ENCODE peak calls at places on chromosomes 4 and X, in seven cellular contexts. L is psoas muscle; Z is PC-3; B is naive thymus-derived CD4-positive, alpha-beta T cell; G is IMR-90; S is CD4-positive, CD25-positive, alpha-beta regulatory T cell; M is SJCRH30. Q is an unnamed sample.
A peak's percentile ranks its signal among the peaks of the same experiment; 100 is the strongest.

GRCh38 chr4:6071959-6072720 is 53.9 kb upstream of the C4orf50 start:
- DNase-seq in L (no peak), B (no peak), Z (no peak), M (no peak), G (no peak), S (no peak), Q (no peak)

GRCh38 chr4:165625281-165625680 is 246.5 kb downstream of the CPE start:
- DNase-seq in G (no peak), S (no peak), M (no peak), L (no peak), Z (peak; percentile 21), B (no peak), Q (no peak)

GRCh38 chr4:186144596-186145569 is 40.4 kb downstream of the FAM149A start:
- DNase-seq in L (peak; percentile 74), S (no peak), Z (peak; percentile 6), B (no peak), G (peak; percentile 43), M (peak; percentile 26), Q (peak; percentile 69)

GRCh38 chrX:27599928-27600327 is 9.8 kb downstream of the DCAF8L2 start:
- DNase-seq in B (no peak), M (no peak), G (peak; percentile 33), L (no peak), Z (peak; percentile 73), S (no peak), Q (no peak)

GRCh38 chr4:18593297-18594002 is 571.9 kb upstream of the LCORL start:
- DNase-seq in M (peak; percentile 32), L (no peak), Z (peak; percentile 76), G (peak; percentile 74), B (peak; percentile 55), S (peak; percentile 58), Q (no peak)

GRCh38 chr4:106058919-106059318 is 163.6 kb downstream of the NPNT start:
- DNase-seq in L (no peak), G (peak; percentile 31), S (no peak), Z (peak; percentile 22), M (no peak), B (no peak), Q (no peak)

GRCh38 chrX:25020391-25021131 is 4.8 kb upstream of the ARX start:
- DNase-seq in S (no peak), L (peak; percentile 54), B (peak; percentile 24), Z (no peak), G (no peak), M (peak; percentile 44), Q (no peak)

GRCh38 chrX:24760601-24761000 is 66.9 kb downstream of the POLA1 start:
- DNase-seq in G (peak; percentile 60), B (no peak), M (peak; percentile 50), L (no peak), Z (peak; percentile 3), S (no peak), Q (no peak)

GRCh38 chr4:22500128-22500611 is 15.7 kb downstream of the ADGRA3 start:
- DNase-seq in B (no peak), M (no peak), S (no peak), Z (peak; percentile 88), L (no peak), G (no peak), Q (no peak)

GRCh38 chr4:176191974-176192373 is 3.4 kb downstream of the SPATA4 start:
- DNase-seq in G (peak; percentile 43), L (no peak), S (no peak), B (no peak), Z (peak; percentile 33), M (no peak), Q (no peak)

GRCh38 chr4:173878701-173879100 is 348.7 kb upstream of the HAND2 start:
- DNase-seq in G (peak; percentile 83), B (no peak), M (no peak), S (no peak), L (no peak), Z (no peak), Q (no peak)

GRCh38 chr4:150258569-150258968 is 180.3 kb downstream of the DCLK2 start:
- DNase-seq in B (no peak), G (no peak), L (no peak), Z (no peak), M (no peak), S (no peak), Q (no peak)

GRCh38 chr4:27178066-27178465 is 317.4 kb downstream of the STIM2 start:
- DNase-seq in G (peak; percentile 1), B (no peak), L (no peak), M (no peak), S (no peak), Z (no peak), Q (no peak)

GRCh38 chrX:109270580-109271484 is 211.1 kb downstream of the GUCY2F start:
- DNase-seq in M (peak; percentile 1), L (no peak), B (no peak), Z (no peak), S (no peak), G (no peak), Q (no peak)

GRCh38 chrX:130772313-130773140 is 130.5 kb downstream of the ENOX2 start:
- DNase-seq in S (no peak), B (no peak), G (peak; percentile 73), M (no peak), Z (peak; percentile 82), L (no peak), Q (no peak)

GRCh38 chrX:130771230-130771629 is 131.8 kb downstream of the ENOX2 start:
- DNase-seq in G (no peak), B (no peak), Z (peak; percentile 49), L (no peak), S (no peak), M (no peak), Q (no peak)

GRCh38 chrX:130771648-130772312 is 131.2 kb downstream of the ENOX2 start:
- DNase-seq in G (no peak), B (no peak), M (no peak), S (no peak), Z (no peak), L (no peak), Q (no peak)

GRCh38 chrX:130770615-130771014 is 132.4 kb downstream of the ENOX2 start:
- DNase-seq in M (no peak), G (peak; percentile 81), L (no peak), S (no peak), Z (peak; percentile 89), B (no peak), Q (no peak)

DNA sequence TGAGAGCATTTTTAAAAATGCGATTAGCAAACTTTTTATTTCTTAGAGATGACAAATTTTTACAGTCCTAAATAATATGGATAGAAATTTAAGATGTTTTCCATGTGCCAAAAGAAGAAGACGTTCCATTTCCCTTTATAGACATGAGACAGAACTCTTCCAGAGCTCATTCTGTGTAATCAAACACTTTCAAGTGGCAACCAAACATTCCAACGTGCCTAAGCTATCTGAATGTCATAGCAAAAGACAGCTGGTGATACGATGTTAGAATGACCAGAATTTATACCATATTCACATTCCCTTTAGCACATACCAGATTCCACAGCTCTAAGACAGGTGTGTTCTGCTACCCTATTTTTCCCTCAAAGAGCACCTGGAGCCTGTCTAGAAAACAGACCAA is 133.2 kb downstream of the ENOX2 start:
- DNase-seq in S (no peak), G (no peak), B (no peak), L (no peak), M (no peak), Z (no peak), Q (no peak)
- H3K27ac ChIP-seq in S (no peak overlapping the region), G (no peak overlapping the region), B (no peak overlapping the region), L (peak overlapping the region; percentile 70), M (no peak overlapping the region), Z (peak overlapping the region; percentile 38), Q (no peak overlapping the region)

GRCh38 chr4:38034986-38035882 is 75.0 kb downstream of the PTTG2 start:
- DNase-seq in S (peak; percentile 57), M (peak; percentile 45), L (no peak), G (peak; percentile 70), Z (peak; percentile 67), B (peak; percentile 63), Q (no peak)

GRCh38 chr4:38028556-38028955 is 68.4 kb downstream of the PTTG2 start:
- DNase-seq in S (no peak), L (no peak), Z (no peak), M (no peak), B (no peak), G (no peak), Q (no peak)

GRCh38 chr4:38025665-38026064 is 65.5 kb downstream of the PTTG2 start:
- DNase-seq in G (no peak), B (no peak), M (no peak), S (no peak), L (no peak), Z (no peak), Q (no peak)

GRCh38 chr4:38026138-38026740 is 66.0 kb downstream of the PTTG2 start:
- DNase-seq in Z (no peak), M (no peak), G (no peak), B (no peak), L (no peak), S (no peak), Q (no peak)

GRCh38 chr4:38030023-38030422 is 69.8 kb downstream of the PTTG2 start:
- DNase-seq in S (no peak), G (peak; percentile 82), Z (no peak), M (no peak), B (no peak), L (no peak), Q (no peak)
- H3K27ac ChIP-seq in S (no peak overlapping the region), G (no peak overlapping the region), Z (no peak overlapping the region), M (no peak overlapping the region), B (no peak overlapping the region), L (no peak overlapping the region), Q (no peak overlapping the region)

DNA sequence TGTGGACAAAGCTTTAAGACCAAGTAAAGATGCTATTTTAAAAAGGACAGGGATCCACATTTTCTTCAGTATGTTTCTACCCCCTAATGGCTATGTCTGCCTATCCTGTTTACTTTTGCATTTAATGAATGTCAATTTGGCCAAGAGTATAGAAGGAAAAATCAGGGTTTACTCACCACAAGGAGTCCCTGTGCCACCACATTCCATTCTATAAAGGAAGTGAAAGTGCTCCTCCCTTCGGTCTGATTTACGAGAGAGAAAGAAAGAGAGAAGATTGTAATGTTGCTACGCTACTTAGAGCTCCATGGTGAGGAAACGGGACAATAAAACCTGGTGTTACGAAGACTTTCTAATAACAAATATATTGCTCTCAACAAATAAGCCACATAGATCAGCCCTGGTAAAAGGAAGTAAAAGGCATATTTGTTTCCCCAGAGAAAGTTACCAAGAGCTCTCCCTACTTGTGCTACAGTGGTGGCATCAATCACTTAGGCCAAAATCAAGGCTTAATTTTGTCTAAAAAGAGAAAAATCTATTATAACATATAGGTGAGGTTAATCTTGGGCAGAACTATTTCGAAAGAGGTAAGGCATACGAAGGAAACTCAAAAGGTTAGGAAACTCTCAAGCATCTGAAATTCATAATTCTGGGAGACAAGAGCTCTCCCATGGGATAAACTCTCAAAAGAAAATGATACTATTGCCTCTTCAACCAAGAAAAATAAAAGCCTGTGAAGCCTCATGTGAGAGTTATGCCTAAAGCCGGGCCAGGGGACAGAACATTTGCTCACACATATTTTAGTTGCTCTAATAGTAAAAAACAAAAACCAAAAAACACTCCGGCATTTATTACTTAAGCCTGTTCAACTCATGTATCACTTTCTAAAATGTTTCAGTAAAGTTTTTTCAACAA is 29.5 kb downstream of the TAPT1 start:
- DNase-seq in B (peak; percentile 19), L (no peak), Z (peak; percentile 86), S (no peak), M (no peak), G (peak; percentile 65), Q (no peak)
- H3K27ac ChIP-seq in B (no peak overlapping the region), L (peak overlapping the region; percentile 5), Z (peak overlapping the region; percentile 39), S (no peak overlapping the region), M (no peak overlapping the region), G (no peak overlapping the region), Q (peak overlapping the region; percentile 4)

DNA sequence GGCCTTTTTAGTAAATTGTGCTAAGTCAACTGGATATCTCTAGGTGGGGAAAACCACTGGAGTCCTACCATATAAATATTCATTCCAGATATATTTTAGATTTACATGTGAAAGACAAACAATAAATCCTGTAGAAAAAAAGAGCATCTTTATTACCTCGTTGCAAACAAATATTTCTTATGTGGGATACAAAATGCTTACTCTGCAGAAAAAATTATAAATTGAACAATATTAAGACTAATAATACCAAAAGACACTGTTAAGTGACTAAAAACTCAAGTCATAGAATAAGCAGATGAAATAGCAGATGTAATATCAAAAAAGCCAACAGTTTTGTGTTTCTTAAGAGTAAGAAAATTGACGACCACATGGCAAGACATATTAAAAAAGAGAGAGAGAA is 43.8 kb downstream of the SULT1B1 start:
- DNase-seq in G (no peak), B (no peak), Z (no peak), M (no peak), L (no peak), S (no peak), Q (no peak)
- H3K27ac ChIP-seq in G (no peak overlapping the region), B (no peak overlapping the region), Z (no peak overlapping the region), M (no peak overlapping the region), L (no peak overlapping the region), S (no peak overlapping the region), Q (no peak overlapping the region)